ENCODE peak calls at places on chromosomes 13 and 19, in eight cellular contexts. U is psoas muscle; W is central memory CD4-positive, alpha-beta T cell; B is NCI-H2029; F is naive thymus-derived CD8-positive, alpha-beta T cell; V is head of caudate nucleus; D is esophagus squamous epithelium; X is GM03348. Q is an unnamed sample.
A peak's percentile ranks its signal among the peaks of the same experiment; 100 is the strongest.

GRCh38 chr19:18765224-18765623 is 25.9 kb downstream of the COMP start:
- DNase-seq in U (no peak), W (no peak), B (peak; percentile 91), F (no peak), V (no peak), D (no peak), X (no peak), Q (no peak)

GRCh38 chr13:46492946-46493345 is 60.0 kb upstream of the LRCH1 start:
- DNase-seq in U (no peak), W (no peak), B (no peak), F (no peak), V (no peak), D (no peak), X (peak; percentile 61), Q (peak; percentile 22)

GRCh38 chr19:5298502-5298901 is 42.1 kb downstream of the PTPRS start:
- DNase-seq in U (no peak), W (no peak), B (no peak), F (no peak), V (no peak), D (no peak), X (no peak), Q (no peak)

GRCh38 chr19:4172861-4173473 is 9.4 kb downstream of the SIRT6 start:
- DNase-seq in U (peak; percentile 67), W (peak; percentile 59), B (no peak), F (peak; percentile 62), V (no peak), D (no peak), X (peak; percentile 84), Q (no peak)

GRCh38 chr13:54162069-54162468 is 1133.5 kb downstream of the OLFM4 start:
- DNase-seq in U (no peak), W (no peak), B (no peak), F (no peak), V (no peak), D (no peak), X (no peak), Q (no peak)

GRCh38 chr19:18089726-18090125 is 3.0 kb upstream of the IL12RB1 start:
- DNase-seq in U (no peak), W (no peak), B (no peak), F (no peak), V (peak; percentile 94), D (no peak), X (no peak), Q (no peak)

GRCh38 chr13:38662362-38662761 is 24.5 kb upstream of the FREM2 start:
- DNase-seq in U (no peak), W (no peak), B (no peak), F (no peak), V (no peak), D (no peak), X (peak; percentile 12), Q (no peak)

GRCh38 chr13:28434934-28435333 is 60.0 kb downstream of the FLT1 start:
- DNase-seq in U (no peak), W (no peak), B (no peak), F (no peak), V (no peak), D (no peak), X (peak; percentile 42), Q (no peak)

GRCh38 chr19:34687348-34687747 is 9.9 kb downstream of the ZNF302 start:
- DNase-seq in U (no peak), W (no peak), B (no peak), F (no peak), V (no peak), D (no peak), X (no peak), Q (no peak)

GRCh38 chr19:10516064-10516385 is 1.2 kb downstream of the S1PR5 start:
- DNase-seq in U (no peak), W (no peak), B (no peak), F (no peak), V (no peak), D (no peak), X (no peak), Q (no peak)